ENCODE peak calls at places on chromosomes 13 and 19, in ten cellular contexts. A is AG10803, U is left lung, E is A549, L is fibroblast of villous mesenchyme, Y is thoracic aorta, K is suprapubic skin, X is esophagus squamous epithelium, O is AG09309, P is IMR-90. R is an unnamed sample.

GRCh38 chr13:30679483-30680330 is 55.6 kb upstream of the ALOX5AP start:
- DNase-seq in A (peak), U (no peak), E (peak), L (peak), Y (no peak), K (no peak), X (no peak), O (no peak), P (peak), R (no peak)

GRCh38 chr19:51713319-51714285 is 10.2 kb downstream of the HAS1 start:
- DNase-seq in A (no peak), U (no peak), E (no peak), L (no peak), Y (no peak), K (no peak), X (no peak), O (no peak), P (no peak), R (no peak)

GRCh38 chr19:49940482-49940791 is 11.1 kb upstream of the NUP62 start:
- DNase-seq in A (no peak), U (no peak), E (no peak), L (no peak), Y (no peak), K (no peak), X (no peak), O (no peak), P (no peak), R (no peak)

GRCh38 chr19:13022859-13023636 is 27.8 kb downstream of the NFIX start:
- DNase-seq in A (peak), U (peak), E (no peak), L (peak), Y (no peak), K (peak), X (no peak), O (peak), P (peak), R (peak)

GRCh38 chr13:24274452-24274971 is 34.9 kb upstream of the C1QTNF9 start:
- DNase-seq in A (no peak), U (peak), E (no peak), L (peak), Y (no peak), K (no peak), X (no peak), O (no peak), P (peak), R (peak)

GRCh38 chr19:31387662-31388175 is 38.5 kb upstream of the TSHZ3 start:
- DNase-seq in A (no peak), U (no peak), E (no peak), L (no peak), Y (no peak), K (no peak), X (no peak), O (no peak), P (no peak), R (no peak)

GRCh38 chr19:16351133-16351809 is 26.6 kb downstream of the KLF2 start:
- DNase-seq in A (peak), U (no peak), E (peak), L (no peak), Y (no peak), K (no peak), X (no peak), O (no peak), P (peak), R (no peak)

GRCh38 chr19:16851031-16851712 is 22.0 kb downstream of the SIN3B start:
- DNase-seq in A (peak), U (no peak), E (no peak), L (no peak), Y (no peak), K (no peak), X (no peak), O (no peak), P (peak), R (no peak)

GRCh38 chr19:4229179-4229931 is at the start of gene EBI3:
- DNase-seq in A (no peak), U (no peak), E (peak), L (peak), Y (no peak), K (no peak), X (no peak), O (no peak), P (peak), R (peak)

GRCh38 chr13:40017662-40018262 is 362.3 kb downstream of the COG6 start:
- DNase-seq in A (no peak), U (no peak), E (no peak), L (no peak), Y (no peak), K (no peak), X (no peak), O (no peak), P (no peak), R (no peak)

GRCh38 chr13:95865080-95865597 is 188.1 kb downstream of the UGGT2 start:
- DNase-seq in A (no peak), U (no peak), E (no peak), L (peak), Y (no peak), K (no peak), X (no peak), O (no peak), P (no peak), R (no peak)

GRCh38 chr19:9620842-9621155 is 233 bp downstream of the ZNF561 start:
- DNase-seq in A (no peak), U (no peak), E (no peak), L (no peak), Y (no peak), K (no peak), X (no peak), O (no peak), P (no peak), R (no peak)

GRCh38 chr13:24520733-24521132 is 8.2 kb upstream of the PARP4 start:
- DNase-seq in A (no peak), U (no peak), E (no peak), L (no peak), Y (no peak), K (no peak), X (no peak), O (no peak), P (no peak), R (no peak)

GRCh38 chr19:10269333-10270179 is 1.4 kb upstream of the ICAM1 start:
- DNase-seq in A (peak), U (peak), E (peak), L (peak), Y (no peak), K (peak), X (peak), O (no peak), P (peak), R (peak)

GRCh38 chr19:39858541-39858940 is 12.4 kb upstream of the FBL start:
- DNase-seq in A (no peak), U (no peak), E (peak), L (peak), Y (no peak), K (no peak), X (no peak), O (no peak), P (peak), R (peak)

GRCh38 chr19:34173145-34173956 is 1.0 kb downstream of the LSM14A start:
- DNase-seq in A (peak), U (peak), E (peak), L (peak), Y (no peak), K (peak), X (no peak), O (no peak), P (peak), R (no peak)

GRCh38 chr13:52837850-52838249 is 10.6 kb downstream of the PCDH8 start:
- DNase-seq in A (no peak), U (no peak), E (no peak), L (no peak), Y (no peak), K (no peak), X (no peak), O (no peak), P (no peak), R (no peak)

GRCh38 chr19:42092350-42092749 is 16.4 kb downstream of the ZNF574 start:
- DNase-seq in A (no peak), U (no peak), E (peak), L (no peak), Y (no peak), K (no peak), X (no peak), O (no peak), P (no peak), R (no peak)

GRCh38 chr13:113534236-113534860 is 43.8 kb upstream of the DCUN1D2 start:
- DNase-seq in A (no peak), U (peak), E (no peak), L (no peak), Y (no peak), K (no peak), X (no peak), O (no peak), P (no peak), R (no peak)

GRCh38 chr13:23950736-23951510 is 53.6 kb upstream of the C1QTNF9B start:
- DNase-seq in A (no peak), U (no peak), E (no peak), L (no peak), Y (no peak), K (no peak), X (no peak), O (no peak), P (peak), R (no peak)

DNA sequence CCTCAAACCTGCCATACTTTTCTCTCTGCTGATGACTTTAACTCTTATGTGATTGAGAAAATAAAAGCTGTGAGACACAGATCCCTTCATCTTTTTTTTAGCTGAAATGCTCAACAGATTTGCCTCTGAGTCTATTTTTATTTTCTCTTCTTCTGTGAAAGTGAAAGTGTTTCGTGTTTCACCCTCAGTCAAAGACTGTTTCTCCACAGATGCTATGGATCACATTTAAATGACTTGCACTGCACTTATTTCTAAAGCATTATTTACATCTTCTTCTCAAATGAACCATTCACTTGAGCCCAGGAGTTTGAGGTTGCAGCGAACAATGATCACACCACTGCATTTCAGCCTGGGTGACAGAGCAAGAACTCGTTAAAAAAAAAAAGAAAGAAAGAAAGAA is 890.1 kb upstream of the PCDH20 start:
- DNase-seq in A (no peak), U (no peak), E (no peak), L (no peak), Y (no peak), K (no peak), X (no peak), O (no peak), P (no peak), R (no peak)
- H3K4me3 ChIP-seq in A (no peak), U (no peak), E (no peak), L (no peak), Y (no peak), K (no peak), X (no peak), O (no peak), P (no peak), R (peak)

GRCh38 chr13:92172191-92172590 is 773.8 kb downstream of the GPC5 start:
- DNase-seq in A (no peak), U (no peak), E (no peak), L (no peak), Y (no peak), K (no peak), X (no peak), O (no peak), P (peak), R (no peak)

GRCh38 chr13:92173254-92173653 is 774.8 kb downstream of the GPC5 start:
- DNase-seq in A (no peak), U (no peak), E (no peak), L (no peak), Y (no peak), K (no peak), X (no peak), O (no peak), P (no peak), R (no peak)

DNA sequence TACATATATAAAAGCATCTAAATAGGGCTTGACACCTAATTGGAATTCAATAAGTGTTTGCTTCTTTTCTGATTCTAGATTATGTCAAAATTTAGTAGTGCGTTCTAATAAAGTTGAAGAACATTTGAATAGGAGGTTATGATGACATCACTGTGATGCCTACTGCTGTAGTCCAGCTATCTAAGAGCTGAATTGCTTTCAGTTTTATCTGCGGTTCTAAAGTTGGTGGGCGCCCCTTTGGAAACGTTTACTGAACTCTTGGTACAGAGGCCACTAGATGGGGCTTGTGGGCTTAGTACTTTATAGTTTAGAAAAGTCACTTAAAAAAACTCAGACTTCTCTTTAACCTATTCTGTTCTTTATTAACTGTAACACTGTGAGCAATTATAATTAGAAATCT is 776.9 kb downstream of the GPC5 start:
- DNase-seq in A (peak), U (no peak), E (peak), L (peak), Y (no peak), K (no peak), X (no peak), O (no peak), P (peak), R (no peak)
- TF ChIP-seq CTCF in A (peak), U (no peak), E (no peak), L (peak), Y (peak), K (no peak), X (no peak), O (peak), P (peak), R (peak)

GRCh38 chr19:29690842-29691241 is 24.2 kb downstream of the C19orf12 start:
- DNase-seq in A (peak), U (no peak), E (peak), L (peak), Y (no peak), K (no peak), X (no peak), O (no peak), P (peak), R (no peak)
- H3K4me3 ChIP-seq in A (no peak), U (no peak), E (no peak), L (no peak), Y (no peak), K (no peak), X (no peak), O (no peak), P (no peak), R (no peak)

GRCh38 chr19:1064661-1065605 is 2.0 kb upstream of the ARHGAP45 start:
- DNase-seq in A (peak), U (peak), E (peak), L (peak), Y (no peak), K (peak), X (no peak), O (no peak), P (peak), R (peak)
- TF ChIP-seq CTCF in A (peak), U (peak), E (peak), L (peak), Y (peak), K (peak), X (peak), O (peak), P (peak), R (peak)

GRCh38 chr13:32902898-32903297 is 113.3 kb upstream of the KL start:
- DNase-seq in A (peak), U (peak), E (no peak), L (no peak), Y (peak), K (peak), X (no peak), O (no peak), P (peak), R (peak)
- H3K4me3 ChIP-seq in A (no peak), U (no peak), E (no peak), L (no peak), Y (peak), K (peak), X (no peak), O (no peak), P (no peak), R (peak)

GRCh38 chr13:68261105-68261504 is 1031.0 kb upstream of the PCDH9 start:
- DNase-seq in A (no peak), U (no peak), E (peak), L (no peak), Y (no peak), K (no peak), X (no peak), O (no peak), P (no peak), R (no peak)
- TF ChIP-seq CTCF in A (no peak), U (no peak), E (no peak), L (no peak), Y (no peak), K (no peak), X (no peak), O (no peak), P (no peak), R (no peak)

GRCh38 chr13:35592457-35592856 is 116.0 kb upstream of the MAB21L1 start:
- DNase-seq in A (no peak), U (no peak), E (no peak), L (no peak), Y (no peak), K (no peak), X (no peak), O (no peak), P (no peak), R (no peak)
- H3K4me3 ChIP-seq in A (no peak), U (no peak), E (no peak), L (no peak), Y (no peak), K (no peak), X (no peak), O (no peak), P (no peak), R (no peak)

GRCh38 chr19:28641395-28641794 is 571.6 kb downstream of the UQCRFS1 start:
- DNase-seq in A (no peak), U (no peak), E (no peak), L (no peak), Y (no peak), K (no peak), X (no peak), O (no peak), P (no peak), R (no peak)
- TF ChIP-seq CTCF in A (no peak), U (no peak), E (no peak), L (no peak), Y (no peak), K (no peak), X (no peak), O (peak), P (no peak), R (no peak)